ENCODE peak calls at places on chromosomes 11 and 22, in seven cellular contexts. One of them, this sample, is unnamed.

GRCh38 chr22:39735776-39736175 is 157.8 kb downstream of the ENTHD1 start:
- DNase-seq in hypothalamus: no peak
- DNase-seq in LoVo: no peak
- DNase-seq in nephron progenitor cell: no peak
- DNase-seq in retinal pigment epithelial cell: no peak
- DNase-seq in MCF 10A: no peak
- DNase-seq in NCI-H2081: no peak
- DNase-seq in this sample: no peak

GRCh38 chr11:112584674-112585073 is 324.0 kb upstream of the PLET1 start:
- DNase-seq in hypothalamus: no peak
- DNase-seq in LoVo: no peak
- DNase-seq in nephron progenitor cell: peak
- DNase-seq in retinal pigment epithelial cell: no peak
- DNase-seq in MCF 10A: peak
- DNase-seq in NCI-H2081: no peak
- DNase-seq in this sample: no peak

GRCh38 chr11:57310091-57310490 is 14.7 kb downstream of the TNKS1BP1 start:
- DNase-seq in hypothalamus: no peak
- DNase-seq in LoVo: no peak
- DNase-seq in nephron progenitor cell: no peak
- DNase-seq in retinal pigment epithelial cell: no peak
- DNase-seq in MCF 10A: no peak
- DNase-seq in NCI-H2081: no peak
- DNase-seq in this sample: no peak

GRCh38 chr11:112963368-112963955 is 2.2 kb downstream of the NCAM1 start:
- DNase-seq in hypothalamus: no peak
- DNase-seq in LoVo: no peak
- DNase-seq in nephron progenitor cell: peak
- DNase-seq in retinal pigment epithelial cell: no peak
- DNase-seq in MCF 10A: no peak
- DNase-seq in NCI-H2081: peak
- DNase-seq in this sample: no peak

GRCh38 chr22:19307872-19308271 is 16.4 kb upstream of the CLTCL1 start:
- DNase-seq in hypothalamus: no peak
- DNase-seq in LoVo: no peak
- DNase-seq in nephron progenitor cell: no peak
- DNase-seq in retinal pigment epithelial cell: no peak
- DNase-seq in MCF 10A: no peak
- DNase-seq in NCI-H2081: no peak
- DNase-seq in this sample: no peak

GRCh38 chr11:59429924-59430516 is 3.8 kb upstream of the OR5A2 start:
- DNase-seq in hypothalamus: no peak
- DNase-seq in LoVo: peak
- DNase-seq in nephron progenitor cell: peak
- DNase-seq in retinal pigment epithelial cell: no peak
- DNase-seq in MCF 10A: peak
- DNase-seq in NCI-H2081: peak
- DNase-seq in this sample: peak

GRCh38 chr11:107785401-107785800 is 73.2 kb downstream of the SLC35F2 start:
- DNase-seq in hypothalamus: no peak
- DNase-seq in LoVo: no peak
- DNase-seq in nephron progenitor cell: no peak
- DNase-seq in retinal pigment epithelial cell: no peak
- DNase-seq in MCF 10A: peak
- DNase-seq in NCI-H2081: no peak
- DNase-seq in this sample: no peak

GRCh38 chr22:48754611-48755331 is 1072.9 kb downstream of the BRD1 start:
- DNase-seq in hypothalamus: no peak
- DNase-seq in LoVo: no peak
- DNase-seq in nephron progenitor cell: no peak
- DNase-seq in retinal pigment epithelial cell: no peak
- DNase-seq in MCF 10A: no peak
- DNase-seq in NCI-H2081: no peak
- DNase-seq in this sample: no peak

GRCh38 chr11:18282626-18283025 is 16.6 kb downstream of the SAA1 start:
- DNase-seq in hypothalamus: no peak
- DNase-seq in LoVo: no peak
- DNase-seq in nephron progenitor cell: no peak
- DNase-seq in retinal pigment epithelial cell: no peak
- DNase-seq in MCF 10A: no peak
- DNase-seq in NCI-H2081: no peak
- DNase-seq in this sample: no peak

GRCh38 chr11:11514246-11514645 is 107.6 kb downstream of the GALNT18 start:
- DNase-seq in hypothalamus: no peak
- DNase-seq in LoVo: no peak
- DNase-seq in nephron progenitor cell: no peak
- DNase-seq in retinal pigment epithelial cell: no peak
- DNase-seq in MCF 10A: no peak
- DNase-seq in NCI-H2081: no peak
- DNase-seq in this sample: no peak

GRCh38 chr11:126914166-126914565 is 86.4 kb downstream of the KIRREL3 start:
- DNase-seq in hypothalamus: no peak
- DNase-seq in LoVo: no peak
- DNase-seq in nephron progenitor cell: no peak
- DNase-seq in retinal pigment epithelial cell: no peak
- DNase-seq in MCF 10A: no peak
- DNase-seq in NCI-H2081: no peak
- DNase-seq in this sample: no peak

GRCh38 chr22:17969732-17970131 is 54.6 kb downstream of the MICAL3 start:
- DNase-seq in hypothalamus: no peak
- DNase-seq in LoVo: no peak
- DNase-seq in nephron progenitor cell: no peak
- DNase-seq in retinal pigment epithelial cell: peak
- DNase-seq in MCF 10A: peak
- DNase-seq in NCI-H2081: no peak
- DNase-seq in this sample: no peak

GRCh38 chr11:119593346-119593745 is 135.7 kb downstream of the NECTIN1 start:
- DNase-seq in hypothalamus: no peak
- DNase-seq in LoVo: no peak
- DNase-seq in nephron progenitor cell: no peak
- DNase-seq in retinal pigment epithelial cell: no peak
- DNase-seq in MCF 10A: no peak
- DNase-seq in NCI-H2081: no peak
- DNase-seq in this sample: no peak

GRCh38 chr11:58028687-58029411 is 1.9 kb upstream of the OR6Q1 start:
- DNase-seq in hypothalamus: no peak
- DNase-seq in LoVo: no peak
- DNase-seq in nephron progenitor cell: no peak
- DNase-seq in retinal pigment epithelial cell: no peak
- DNase-seq in MCF 10A: no peak
- DNase-seq in NCI-H2081: no peak
- DNase-seq in this sample: no peak

GRCh38 chr11:45614196-45614828 is 51.1 kb downstream of the CHST1 start:
- DNase-seq in hypothalamus: no peak
- DNase-seq in LoVo: no peak
- DNase-seq in nephron progenitor cell: no peak
- DNase-seq in retinal pigment epithelial cell: no peak
- DNase-seq in MCF 10A: no peak
- DNase-seq in NCI-H2081: no peak
- DNase-seq in this sample: no peak

GRCh38 chr11:77406396-77406795 is 67.5 kb downstream of the PAK1 start:
- DNase-seq in hypothalamus: no peak
- DNase-seq in LoVo: no peak
- DNase-seq in nephron progenitor cell: no peak
- DNase-seq in retinal pigment epithelial cell: no peak
- DNase-seq in MCF 10A: no peak
- DNase-seq in NCI-H2081: peak
- DNase-seq in this sample: no peak

GRCh38 chr11:74675761-74676160 is 55.5 kb downstream of the CHRDL2 start:
- DNase-seq in hypothalamus: no peak
- DNase-seq in LoVo: no peak
- DNase-seq in nephron progenitor cell: no peak
- DNase-seq in retinal pigment epithelial cell: peak
- DNase-seq in MCF 10A: no peak
- DNase-seq in NCI-H2081: no peak
- DNase-seq in this sample: no peak

GRCh38 chr11:70651036-70651435 is 252.7 kb downstream of the CTTN start:
- DNase-seq in hypothalamus: no peak
- DNase-seq in LoVo: no peak
- DNase-seq in nephron progenitor cell: no peak
- DNase-seq in retinal pigment epithelial cell: no peak
- DNase-seq in MCF 10A: no peak
- DNase-seq in NCI-H2081: no peak
- DNase-seq in this sample: no peak

GRCh38 chr11:126438691-126439090 is 83.2 kb downstream of the ST3GAL4 start:
- DNase-seq in hypothalamus: no peak
- DNase-seq in LoVo: no peak
- DNase-seq in nephron progenitor cell: no peak
- DNase-seq in retinal pigment epithelial cell: no peak
- DNase-seq in MCF 10A: no peak
- DNase-seq in NCI-H2081: no peak
- DNase-seq in this sample: no peak

GRCh38 chr22:36628561-36629060 is 74.9 kb downstream of the CACNG2 start:
- DNase-seq in hypothalamus: no peak
- DNase-seq in LoVo: no peak
- DNase-seq in nephron progenitor cell: no peak
- DNase-seq in retinal pigment epithelial cell: no peak
- DNase-seq in MCF 10A: no peak
- DNase-seq in NCI-H2081: no peak
- DNase-seq in this sample: no peak